ENCODE peak calls at places on chromosomes 6 and 20, in seven cellular contexts. V is brain microvascular endothelial cell; A is germinal center; O is Caki2; G is hypothalamus; Z is activated T-helper 2 cell treated with anti-CD3 and anti-CD28 coated beads, Interferon-gamma antibody, Interleukin-2, Interleukin-4, amounts not matched to agents 10 μg/mL and 5 μg/mL and 100 μg/mL, durations not matched to agents 14 hours and 24 hours and 36 hours; C is NCI-H2081. L is an unnamed sample.
A peak's percentile ranks its signal among the peaks of the same experiment; 100 is the strongest.

GRCh38 chr6:35757461-35758123 is 18.8 kb upstream of the CLPSL2 start:
- DNase-seq in Z (no peak), V (peak; percentile 43), C (no peak), G (no peak), O (no peak), A (peak; percentile 45), L (no peak)

GRCh38 chr20:36885355-36885754 is 9.4 kb downstream of the TLDC2 start:
- DNase-seq in O (no peak), G (no peak), A (no peak), Z (no peak), C (no peak), V (no peak), L (no peak)

GRCh38 chr20:63898882-63899558 is 4.1 kb downstream of the DNAJC5 start:
- DNase-seq in O (no peak), C (no peak), Z (no peak), A (no peak), V (no peak), G (no peak), L (no peak)

GRCh38 chr6:127352519-127352918 is 9.1 kb upstream of the ECHDC1 start:
- DNase-seq in O (no peak), A (peak; percentile 13), G (no peak), Z (no peak), V (no peak), C (no peak), L (no peak)

GRCh38 chr6:155154158-155154830 is 109.5 kb upstream of the CLDN20 start:
- DNase-seq in C (peak; percentile 86), V (peak; percentile 83), O (peak; percentile 48), A (no peak), Z (peak; percentile 35), G (no peak), L (no peak)

GRCh38 chr6:36724514-36725385 is 27.1 kb downstream of the RAB44 start:
- DNase-seq in O (peak; percentile 55), V (peak; percentile 65), Z (peak; percentile 22), A (peak; percentile 39), G (peak; percentile 2), C (peak; percentile 73), L (no peak)

GRCh38 chr20:38498909-38499308 is 26.3 kb downstream of the RALGAPB start:
- DNase-seq in V (no peak), O (no peak), G (no peak), C (no peak), Z (no peak), A (no peak), L (no peak)

GRCh38 chr20:41037172-41037571 is 8.6 kb downstream of the TOP1 start:
- DNase-seq in A (no peak), V (no peak), C (no peak), G (no peak), Z (no peak), O (no peak), L (no peak)

GRCh38 chr6:119156742-119157494 is 78.5 kb upstream of the FAM184A start:
- DNase-seq in O (no peak), A (no peak), G (no peak), C (no peak), Z (no peak), V (no peak), L (no peak)

GRCh38 chr20:63742381-63743024 is 2.9 kb downstream of the SLC2A4RG start:
- DNase-seq in O (no peak), A (no peak), V (no peak), G (no peak), Z (no peak), C (no peak), L (no peak)

GRCh38 chr6:43496370-43497128 is 13.6 kb downstream of the LRRC73 start:
- DNase-seq in G (no peak), O (no peak), A (no peak), Z (no peak), V (peak; percentile 38), C (no peak), L (peak; percentile 28)

GRCh38 chr6:36131517-36132220 is 1.4 kb downstream of the MAPK13 start:
- DNase-seq in Z (peak; percentile 45), A (peak; percentile 49), O (no peak), C (peak; percentile 85), V (peak; percentile 77), G (peak; percentile 32), L (no peak)

GRCh38 chr6:55980627-55981211 is 105.3 kb upstream of the BMP5 start:
- DNase-seq in Z (no peak), G (peak; percentile 8), C (peak; percentile 22), O (peak; percentile 22), A (peak; percentile 2), V (peak; percentile 17), L (no peak)

GRCh38 chr20:23143098-23143497 is 57.0 kb upstream of the CD93 start:
- DNase-seq in V (peak; percentile 82), G (no peak), O (peak; percentile 33), C (no peak), A (no peak), Z (peak; percentile 17), L (no peak)

GRCh38 chr20:3805594-3806264 is 9.6 kb downstream of the CDC25B start:
- DNase-seq in O (peak; percentile 40), A (no peak), V (no peak), C (no peak), Z (no peak), G (no peak), L (no peak)

GRCh38 chr6:49003348-49003747 is 459.7 kb downstream of the MMUT start:
- DNase-seq in O (no peak), Z (no peak), V (no peak), G (no peak), A (no peak), C (peak; percentile 79), L (no peak)

GRCh38 chr6:52019092-52019491 is 68.3 kb downstream of the PKHD1 start:
- DNase-seq in G (no peak), C (no peak), O (no peak), Z (no peak), V (no peak), A (no peak), L (no peak)

GRCh38 chr20:50975701-50976330 is 17.2 kb downstream of the MOCS3 start:
- DNase-seq in C (no peak), O (no peak), G (no peak), A (no peak), V (no peak), Z (no peak), L (no peak)

GRCh38 chr6:137657351-137657911 is 163.2 kb upstream of the OLIG3 start:
- DNase-seq in V (no peak), G (no peak), Z (peak; percentile 34), A (no peak), C (no peak), O (peak; percentile 70), L (no peak)